ENCODE peak calls at places on chromosomes 12 and 14, in ten cellular contexts. One of them, this sample, is unnamed.

GRCh38 chr14:51211149-51211548 is 28.9 kb upstream of the TMX1 start:
- DNase-seq in esophagus squamous epithelium: no peak
- DNase-seq in astrocyte of the cerebellum: peak
- DNase-seq in endodermal cell: no peak
- DNase-seq in PC-9: no peak
- DNase-seq in stomach: peak
- DNase-seq in mucosa of descending colon: no peak
- DNase-seq in omental fat pad: no peak
- DNase-seq in nephron progenitor cell: no peak
- DNase-seq in brain microvascular endothelial cell: peak
- DNase-seq in this sample: peak

GRCh38 chr12:58877243-58877743 is 43.0 kb downstream of the LRIG3 start:
- DNase-seq in endodermal cell: no peak
- DNase-seq in astrocyte of the cerebellum: peak
- DNase-seq in PC-9: peak
- DNase-seq in mucosa of descending colon: no peak
- DNase-seq in esophagus squamous epithelium: no peak
- DNase-seq in brain microvascular endothelial cell: peak
- DNase-seq in stomach: peak
- DNase-seq in nephron progenitor cell: no peak
- DNase-seq in omental fat pad: no peak
- DNase-seq in this sample: peak

GRCh38 chr14:73833024-73833423 is 18.6 kb upstream of the PTGR2 start:
- DNase-seq in brain microvascular endothelial cell: no peak
- DNase-seq in endodermal cell: no peak
- DNase-seq in esophagus squamous epithelium: no peak
- DNase-seq in omental fat pad: no peak
- DNase-seq in stomach: no peak
- DNase-seq in nephron progenitor cell: no peak
- DNase-seq in mucosa of descending colon: no peak
- DNase-seq in PC-9: peak
- DNase-seq in astrocyte of the cerebellum: peak
- DNase-seq in this sample: no peak

GRCh38 chr14:50726372-50727107 is 58.4 kb upstream of the SAV1 start:
- DNase-seq in endodermal cell: no peak
- DNase-seq in astrocyte of the cerebellum: peak
- DNase-seq in mucosa of descending colon: no peak
- DNase-seq in omental fat pad: no peak
- DNase-seq in esophagus squamous epithelium: no peak
- DNase-seq in PC-9: no peak
- DNase-seq in brain microvascular endothelial cell: peak
- DNase-seq in nephron progenitor cell: no peak
- DNase-seq in stomach: no peak
- DNase-seq in this sample: peak

GRCh38 chr12:94553130-94553519 is 93.5 kb upstream of the CEP83 start:
- DNase-seq in PC-9: peak
- DNase-seq in omental fat pad: no peak
- DNase-seq in endodermal cell: peak
- DNase-seq in nephron progenitor cell: no peak
- DNase-seq in stomach: no peak
- DNase-seq in mucosa of descending colon: no peak
- DNase-seq in esophagus squamous epithelium: no peak
- DNase-seq in astrocyte of the cerebellum: peak
- DNase-seq in brain microvascular endothelial cell: peak
- DNase-seq in this sample: peak

GRCh38 chr14:89255012-89255411 is 162.0 kb downstream of the FOXN3 start:
- DNase-seq in mucosa of descending colon: no peak
- DNase-seq in nephron progenitor cell: no peak
- DNase-seq in stomach: no peak
- DNase-seq in endodermal cell: no peak
- DNase-seq in astrocyte of the cerebellum: no peak
- DNase-seq in PC-9: no peak
- DNase-seq in brain microvascular endothelial cell: no peak
- DNase-seq in esophagus squamous epithelium: no peak
- DNase-seq in omental fat pad: no peak
- DNase-seq in this sample: no peak

GRCh38 chr12:101670007-101670671 is 27.3 kb upstream of the CHPT1 start:
- DNase-seq in PC-9: no peak
- DNase-seq in omental fat pad: no peak
- DNase-seq in nephron progenitor cell: peak
- DNase-seq in endodermal cell: peak
- DNase-seq in mucosa of descending colon: no peak
- DNase-seq in brain microvascular endothelial cell: peak
- DNase-seq in esophagus squamous epithelium: no peak
- DNase-seq in stomach: no peak
- DNase-seq in astrocyte of the cerebellum: peak
- DNase-seq in this sample: peak

GRCh38 chr14:20801726-20802125 is 918 bp downstream of the RNASE1 start:
- DNase-seq in mucosa of descending colon: peak
- DNase-seq in esophagus squamous epithelium: no peak
- DNase-seq in astrocyte of the cerebellum: no peak
- DNase-seq in brain microvascular endothelial cell: no peak
- DNase-seq in endodermal cell: no peak
- DNase-seq in omental fat pad: no peak
- DNase-seq in PC-9: no peak
- DNase-seq in nephron progenitor cell: no peak
- DNase-seq in stomach: peak
- DNase-seq in this sample: peak

GRCh38 chr14:101525646-101526527 is 35.4 kb upstream of the DIO3 start:
- DNase-seq in endodermal cell: peak
- DNase-seq in esophagus squamous epithelium: no peak
- DNase-seq in stomach: no peak
- DNase-seq in PC-9: no peak
- DNase-seq in brain microvascular endothelial cell: no peak
- DNase-seq in omental fat pad: no peak
- DNase-seq in nephron progenitor cell: no peak
- DNase-seq in astrocyte of the cerebellum: no peak
- DNase-seq in mucosa of descending colon: no peak
- DNase-seq in this sample: no peak

GRCh38 chr12:103742349-103742784 is 98.7 kb downstream of the NT5DC3 start:
- DNase-seq in mucosa of descending colon: peak
- DNase-seq in endodermal cell: no peak
- DNase-seq in stomach: peak
- DNase-seq in omental fat pad: no peak
- DNase-seq in brain microvascular endothelial cell: no peak
- DNase-seq in PC-9: peak
- DNase-seq in esophagus squamous epithelium: no peak
- DNase-seq in astrocyte of the cerebellum: no peak
- DNase-seq in nephron progenitor cell: no peak
- DNase-seq in this sample: peak

GRCh38 chr14:105489607-105490317 is 1.3 kb upstream of the TEDC1 start:
- DNase-seq in mucosa of descending colon: peak
- DNase-seq in astrocyte of the cerebellum: peak
- DNase-seq in brain microvascular endothelial cell: peak
- DNase-seq in stomach: peak
- DNase-seq in endodermal cell: peak
- DNase-seq in nephron progenitor cell: peak
- DNase-seq in esophagus squamous epithelium: peak
- DNase-seq in omental fat pad: peak
- DNase-seq in PC-9: peak
- DNase-seq in this sample: peak

GRCh38 chr12:57475271-57476161 is 4.2 kb downstream of the ARHGAP9 start:
- DNase-seq in brain microvascular endothelial cell: no peak
- DNase-seq in omental fat pad: no peak
- DNase-seq in astrocyte of the cerebellum: no peak
- DNase-seq in esophagus squamous epithelium: no peak
- DNase-seq in PC-9: no peak
- DNase-seq in endodermal cell: peak
- DNase-seq in nephron progenitor cell: peak
- DNase-seq in stomach: no peak
- DNase-seq in mucosa of descending colon: peak
- DNase-seq in this sample: no peak

GRCh38 chr14:77965919-77966435 is 166.1 kb downstream of the ADCK1 start:
- DNase-seq in mucosa of descending colon: peak
- DNase-seq in nephron progenitor cell: peak
- DNase-seq in stomach: peak
- DNase-seq in omental fat pad: no peak
- DNase-seq in astrocyte of the cerebellum: no peak
- DNase-seq in esophagus squamous epithelium: no peak
- DNase-seq in PC-9: no peak
- DNase-seq in brain microvascular endothelial cell: peak
- DNase-seq in endodermal cell: peak
- DNase-seq in this sample: peak

GRCh38 chr12:25051583-25052190 is 102.8 kb upstream of the BCAT1 start:
- DNase-seq in esophagus squamous epithelium: no peak
- DNase-seq in stomach: no peak
- DNase-seq in endodermal cell: no peak
- DNase-seq in astrocyte of the cerebellum: no peak
- DNase-seq in brain microvascular endothelial cell: no peak
- DNase-seq in PC-9: no peak
- DNase-seq in omental fat pad: no peak
- DNase-seq in mucosa of descending colon: no peak
- DNase-seq in nephron progenitor cell: no peak
- DNase-seq in this sample: no peak

GRCh38 chr12:94248582-94248981 is 100.2 kb downstream of the PLXNC1 start:
- DNase-seq in nephron progenitor cell: no peak
- DNase-seq in endodermal cell: no peak
- DNase-seq in astrocyte of the cerebellum: no peak
- DNase-seq in esophagus squamous epithelium: no peak
- DNase-seq in omental fat pad: no peak
- DNase-seq in mucosa of descending colon: no peak
- DNase-seq in brain microvascular endothelial cell: no peak
- DNase-seq in PC-9: no peak
- DNase-seq in stomach: no peak
- DNase-seq in this sample: no peak

GRCh38 chr14:89359477-89360222 is 57.4 kb downstream of the FOXN3 start:
- DNase-seq in endodermal cell: no peak
- DNase-seq in astrocyte of the cerebellum: no peak
- DNase-seq in esophagus squamous epithelium: no peak
- DNase-seq in stomach: no peak
- DNase-seq in PC-9: no peak
- DNase-seq in brain microvascular endothelial cell: no peak
- DNase-seq in omental fat pad: no peak
- DNase-seq in nephron progenitor cell: no peak
- DNase-seq in mucosa of descending colon: no peak
- DNase-seq in this sample: no peak

GRCh38 chr12:95551305-95551704 is at the start of gene USP44:
- DNase-seq in stomach: no peak
- DNase-seq in brain microvascular endothelial cell: no peak
- DNase-seq in esophagus squamous epithelium: no peak
- DNase-seq in omental fat pad: no peak
- DNase-seq in PC-9: no peak
- DNase-seq in nephron progenitor cell: no peak
- DNase-seq in mucosa of descending colon: no peak
- DNase-seq in astrocyte of the cerebellum: no peak
- DNase-seq in endodermal cell: peak
- DNase-seq in this sample: no peak

GRCh38 chr12:104825408-104825807 is 132.7 kb downstream of the SLC41A2 start:
- DNase-seq in brain microvascular endothelial cell: peak
- DNase-seq in omental fat pad: no peak
- DNase-seq in mucosa of descending colon: no peak
- DNase-seq in astrocyte of the cerebellum: no peak
- DNase-seq in esophagus squamous epithelium: no peak
- DNase-seq in PC-9: no peak
- DNase-seq in stomach: no peak
- DNase-seq in nephron progenitor cell: no peak
- DNase-seq in endodermal cell: peak
- DNase-seq in this sample: peak

GRCh38 chr12:131136539-131136872 is 182.8 kb downstream of the ADGRD1 start:
- DNase-seq in omental fat pad: no peak
- DNase-seq in mucosa of descending colon: no peak
- DNase-seq in astrocyte of the cerebellum: no peak
- DNase-seq in stomach: no peak
- DNase-seq in nephron progenitor cell: no peak
- DNase-seq in brain microvascular endothelial cell: no peak
- DNase-seq in esophagus squamous epithelium: no peak
- DNase-seq in PC-9: no peak
- DNase-seq in endodermal cell: no peak
- DNase-seq in this sample: no peak

GRCh38 chr12:885701-886100 is 63.8 kb downstream of the RAD52 start:
- DNase-seq in esophagus squamous epithelium: no peak
- DNase-seq in nephron progenitor cell: no peak
- DNase-seq in mucosa of descending colon: no peak
- DNase-seq in omental fat pad: no peak
- DNase-seq in PC-9: no peak
- DNase-seq in endodermal cell: no peak
- DNase-seq in stomach: no peak
- DNase-seq in brain microvascular endothelial cell: no peak
- DNase-seq in astrocyte of the cerebellum: no peak
- DNase-seq in this sample: no peak
- TF ChIP-seq CTCF in esophagus squamous epithelium: no peak
- TF ChIP-seq CTCF in nephron progenitor cell: no peak
- TF ChIP-seq CTCF in mucosa of descending colon: no peak
- TF ChIP-seq CTCF in omental fat pad: no peak
- TF ChIP-seq CTCF in PC-9: no peak
- TF ChIP-seq CTCF in endodermal cell: no peak
- TF ChIP-seq CTCF in stomach: no peak
- TF ChIP-seq CTCF in brain microvascular endothelial cell: no peak
- TF ChIP-seq CTCF in astrocyte of the cerebellum: no peak
- TF ChIP-seq CTCF in this sample: no peak

GRCh38 chr12:2625267-2625666 is 169.5 kb upstream of the FKBP4 start:
- DNase-seq in omental fat pad: no peak
- DNase-seq in esophagus squamous epithelium: no peak
- DNase-seq in PC-9: no peak
- DNase-seq in endodermal cell: peak
- DNase-seq in nephron progenitor cell: no peak
- DNase-seq in brain microvascular endothelial cell: no peak
- DNase-seq in stomach: no peak
- DNase-seq in mucosa of descending colon: no peak
- DNase-seq in astrocyte of the cerebellum: no peak
- DNase-seq in this sample: no peak
- TF ChIP-seq CTCF in omental fat pad: no peak
- TF ChIP-seq CTCF in esophagus squamous epithelium: no peak
- TF ChIP-seq CTCF in PC-9: no peak
- TF ChIP-seq CTCF in endodermal cell: no peak
- TF ChIP-seq CTCF in nephron progenitor cell: no peak
- TF ChIP-seq CTCF in brain microvascular endothelial cell: no peak
- TF ChIP-seq CTCF in stomach: no peak
- TF ChIP-seq CTCF in mucosa of descending colon: no peak
- TF ChIP-seq CTCF in astrocyte of the cerebellum: no peak
- TF ChIP-seq CTCF in this sample: no peak

GRCh38 chr14:31897581-31898186 is 179.4 kb upstream of the ARHGAP5 start:
- DNase-seq in esophagus squamous epithelium: no peak
- DNase-seq in mucosa of descending colon: no peak
- DNase-seq in astrocyte of the cerebellum: no peak
- DNase-seq in stomach: no peak
- DNase-seq in brain microvascular endothelial cell: no peak
- DNase-seq in endodermal cell: no peak
- DNase-seq in nephron progenitor cell: no peak
- DNase-seq in omental fat pad: no peak
- DNase-seq in PC-9: no peak
- DNase-seq in this sample: no peak
- TF ChIP-seq CTCF in esophagus squamous epithelium: no peak
- TF ChIP-seq CTCF in mucosa of descending colon: no peak
- TF ChIP-seq CTCF in astrocyte of the cerebellum: no peak
- TF ChIP-seq CTCF in stomach: no peak
- TF ChIP-seq CTCF in brain microvascular endothelial cell: peak
- TF ChIP-seq CTCF in endodermal cell: no peak
- TF ChIP-seq CTCF in nephron progenitor cell: no peak
- TF ChIP-seq CTCF in omental fat pad: no peak
- TF ChIP-seq CTCF in PC-9: no peak
- TF ChIP-seq CTCF in this sample: no peak

GRCh38 chr12:50986961-50987737 is 34.8 kb downstream of the HIGD1C start:
- DNase-seq in mucosa of descending colon: no peak
- DNase-seq in astrocyte of the cerebellum: peak
- DNase-seq in stomach: peak
- DNase-seq in esophagus squamous epithelium: no peak
- DNase-seq in PC-9: no peak
- DNase-seq in brain microvascular endothelial cell: peak
- DNase-seq in endodermal cell: peak
- DNase-seq in nephron progenitor cell: peak
- DNase-seq in omental fat pad: no peak
- DNase-seq in this sample: peak
- TF ChIP-seq CTCF in mucosa of descending colon: no peak
- TF ChIP-seq CTCF in astrocyte of the cerebellum: peak
- TF ChIP-seq CTCF in stomach: peak
- TF ChIP-seq CTCF in esophagus squamous epithelium: peak
- TF ChIP-seq CTCF in PC-9: peak
- TF ChIP-seq CTCF in brain microvascular endothelial cell: peak
- TF ChIP-seq CTCF in endodermal cell: peak
- TF ChIP-seq CTCF in nephron progenitor cell: peak
- TF ChIP-seq CTCF in omental fat pad: no peak
- TF ChIP-seq CTCF in this sample: peak

GRCh38 chr12:126663304-126664094 is 1598.3 kb downstream of the AACS start:
- DNase-seq in nephron progenitor cell: peak
- DNase-seq in PC-9: no peak
- DNase-seq in endodermal cell: peak
- DNase-seq in mucosa of descending colon: no peak
- DNase-seq in astrocyte of the cerebellum: no peak
- DNase-seq in brain microvascular endothelial cell: peak
- DNase-seq in stomach: no peak
- DNase-seq in omental fat pad: no peak
- DNase-seq in esophagus squamous epithelium: no peak
- DNase-seq in this sample: peak
- TF ChIP-seq CTCF in nephron progenitor cell: peak
- TF ChIP-seq CTCF in PC-9: peak
- TF ChIP-seq CTCF in endodermal cell: peak
- TF ChIP-seq CTCF in mucosa of descending colon: no peak
- TF ChIP-seq CTCF in astrocyte of the cerebellum: peak
- TF ChIP-seq CTCF in brain microvascular endothelial cell: peak
- TF ChIP-seq CTCF in stomach: no peak
- TF ChIP-seq CTCF in omental fat pad: no peak
- TF ChIP-seq CTCF in esophagus squamous epithelium: no peak
- TF ChIP-seq CTCF in this sample: peak

This sample was measured in MCF 10A.